ENCODE peak calls at places on chromosome 21, in eight cellular contexts. O, J, Z, G, N, W, M and A are unnamed samples.
A peak's percentile ranks its signal among the peaks of the same experiment; 100 is the strongest.

GRCh38 chr21:44354775-44355771 is 1.7 kb downstream of the TRPM2 start:
- DNase-seq in N (no peak), M (no peak), W (no peak), J (no peak), Z (no peak), G (no peak), O (no peak), A (no peak)

GRCh38 chr21:45136927-45137611 is 62.7 kb downstream of the ADARB1 start:
- DNase-seq in J (peak; percentile 91), O (peak; percentile 91), N (peak; percentile 86), M (peak; percentile 92), G (peak; percentile 76), Z (peak; percentile 93), W (peak; percentile 80), A (peak; percentile 90)

GRCh38 chr21:26391166-26391565 is 181.9 kb downstream of the CYYR1 start:
- DNase-seq in M (no peak), J (no peak), O (no peak), N (no peak), G (no peak), Z (no peak), W (no peak), A (no peak)

GRCh38 chr21:45615145-45615711 is 28.3 kb upstream of the PCBP3 start:
- DNase-seq in O (no peak), Z (no peak), W (peak; percentile 45), J (peak; percentile 57), G (no peak), N (no peak), M (no peak), A (peak; percentile 33)

GRCh38 chr21:44304846-44305245 is 5.0 kb downstream of the PFKL start:
- DNase-seq in W (peak; percentile 32), G (no peak), M (no peak), J (peak; percentile 31), Z (peak; percentile 74), O (peak; percentile 50), N (peak; percentile 9), A (peak; percentile 46)

GRCh38 chr21:26756491-26757159 is 88.6 kb downstream of the ADAMTS1 start:
- DNase-seq in W (peak; percentile 81), N (peak; percentile 49), G (no peak), J (peak; percentile 73), O (no peak), M (no peak), Z (no peak), A (peak; percentile 35)

GRCh38 chr21:43983390-43983789 is 28.7 kb upstream of the TRAPPC10 start:
- DNase-seq in M (no peak), N (no peak), J (no peak), G (no peak), Z (no peak), W (no peak), O (no peak), A (no peak)

GRCh38 chr21:44517175-44517899 is 22.7 kb downstream of the KRTAP10-1 start:
- DNase-seq in M (no peak), Z (peak; percentile 79), W (peak; percentile 3), J (no peak), N (no peak), O (peak; percentile 24), G (no peak), A (peak; percentile 63)

GRCh38 chr21:25103500-25104207 is 503.6 kb downstream of the MRPL39 start:
- DNase-seq in G (no peak), M (no peak), W (peak; percentile 83), Z (no peak), N (peak; percentile 73), O (no peak), J (peak; percentile 81), A (peak; percentile 27)

GRCh38 chr21:43339668-43340067 is 87.3 kb downstream of the SIK1 start:
- DNase-seq in Z (no peak), M (no peak), N (no peak), J (no peak), W (no peak), G (no peak), O (peak; percentile 55), A (no peak)

GRCh38 chr21:44321846-44322450 is 17.2 kb downstream of the CFAP410 start:
- DNase-seq in Z (no peak), W (no peak), O (no peak), G (no peak), J (no peak), M (no peak), N (no peak), A (no peak)

GRCh38 chr21:46000731-46001641 is 19.4 kb downstream of the COL6A1 start:
- DNase-seq in J (no peak), Z (peak; percentile 37), M (peak; percentile 53), O (peak; percentile 18), W (no peak), N (no peak), G (peak; percentile 15), A (no peak)

GRCh38 chr21:45409466-45410150 is 4.6 kb downstream of the COL18A1 start:
- DNase-seq in O (peak; percentile 71), W (peak; percentile 40), J (no peak), M (peak; percentile 66), Z (no peak), N (no peak), G (no peak), A (no peak)

GRCh38 chr21:38984568-38984967 is 178.8 kb downstream of the ETS2 start:
- DNase-seq in N (no peak), O (no peak), Z (no peak), J (no peak), M (no peak), G (no peak), W (no peak), A (peak; percentile 69)
- TF ChIP-seq CTCF in N (no peak), O (no peak), Z (no peak), J (no peak), M (no peak), G (no peak), W (no peak), A (no peak)

DNA sequence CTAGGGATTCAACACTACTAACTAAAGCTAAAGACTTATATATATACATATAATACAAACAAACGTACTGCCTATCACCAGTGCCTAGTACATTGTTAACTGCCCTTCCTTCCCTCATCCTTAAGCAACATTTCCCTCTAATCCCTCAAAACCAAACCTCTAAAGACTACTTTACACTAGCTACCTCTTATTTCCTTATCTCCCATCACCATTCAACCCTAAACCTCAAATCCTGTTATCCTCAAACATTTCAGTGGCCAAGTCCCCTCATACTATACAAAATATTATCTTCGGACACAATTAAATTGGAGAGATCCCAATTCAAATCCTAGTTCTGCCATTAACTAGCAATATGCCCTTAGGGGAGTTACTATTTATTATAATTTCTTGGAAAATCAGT is 3.7 kb downstream of the SCAF4 start:
- DNase-seq in O (no peak), N (no peak), Z (no peak), M (no peak), J (no peak), W (no peak), G (no peak), A (no peak)
- H3K4me3 ChIP-seq in O (no peak overlapping the region), N (no peak overlapping the region), Z (no peak overlapping the region), M (no peak overlapping the region), J (no peak overlapping the region), W (no peak overlapping the region), G (no peak overlapping the region), A (no peak overlapping the region)

GRCh38 chr21:37036177-37036576 is 29.7 kb downstream of the RIPPLY3 start:
- DNase-seq in W (no peak), O (no peak), J (no peak), M (no peak), Z (no peak), G (no peak), N (no peak), A (no peak)
- TF ChIP-seq CTCF in W (no peak), O (no peak), J (no peak), M (no peak), Z (no peak), G (no peak), N (no peak), A (no peak)

DNA sequence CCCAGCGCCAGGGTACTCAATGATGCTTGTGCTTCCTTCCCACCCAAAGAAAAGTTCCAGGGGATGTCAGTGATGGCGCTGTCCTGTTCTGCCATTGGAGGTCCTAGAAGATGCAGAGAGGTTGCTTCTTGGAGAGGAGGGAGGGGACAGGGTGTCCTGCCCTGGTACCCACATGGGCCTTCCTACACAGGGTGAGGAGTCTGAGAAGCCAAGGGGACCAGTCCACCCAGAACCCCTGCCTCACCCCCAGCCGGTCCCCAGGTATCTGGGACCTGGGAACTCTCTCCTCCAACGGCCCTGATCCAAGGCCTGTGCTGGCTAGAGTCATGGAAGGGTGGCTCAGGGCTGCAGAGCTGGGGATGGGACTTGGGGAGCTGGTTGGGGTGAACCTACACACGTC is 259.4 kb downstream of the KCNJ6 start:
- DNase-seq in J (no peak), M (no peak), N (no peak), Z (no peak), G (no peak), O (no peak), W (no peak), A (no peak)
- H3K4me3 ChIP-seq in J (no peak overlapping the region), M (no peak overlapping the region), N (no peak overlapping the region), Z (no peak overlapping the region), G (no peak overlapping the region), O (no peak overlapping the region), W (no peak overlapping the region), A (no peak overlapping the region)